ENCODE peak calls at places on chromosome 16, in ten cellular contexts. G, E, F, O, J, U, I, A, Z and S are unnamed samples.

GRCh38 chr16:85554791-85555548 is 58.2 kb upstream of the GSE1 start:
- DNase-seq in U (peak), A (peak), O (peak), I (peak), J (peak), G (peak), Z (peak), F (no peak), E (peak), S (peak)

GRCh38 chr16:57507414-57508083 is 21.3 kb upstream of the DOK4 start:
- DNase-seq in F (no peak), G (peak), J (no peak), U (no peak), O (no peak), I (no peak), A (no peak), E (no peak), Z (no peak), S (no peak)

GRCh38 chr16:2897110-2897509 is 14.1 kb downstream of the FLYWCH2 start:
- DNase-seq in Z (no peak), F (no peak), O (no peak), U (no peak), E (no peak), A (no peak), J (no peak), I (no peak), G (no peak), S (no peak)

GRCh38 chr16:68548947-68549346 is 9.9 kb downstream of the ZFP90 start:
- DNase-seq in E (no peak), F (peak), I (no peak), A (no peak), J (peak), G (no peak), U (no peak), O (no peak), Z (no peak), S (no peak)

GRCh38 chr16:53043986-53044571 is 8.6 kb downstream of the CHD9NB start:
- DNase-seq in I (no peak), A (no peak), F (no peak), G (no peak), Z (no peak), U (no peak), E (no peak), O (peak), J (no peak), S (peak)

GRCh38 chr16:66746682-66747081 is 4.7 kb downstream of the DYNC1LI2 start:
- DNase-seq in O (no peak), G (no peak), I (peak), Z (peak), A (no peak), U (no peak), J (no peak), F (peak), E (no peak), S (no peak)

GRCh38 chr16:14338236-14338635 is 267.1 kb downstream of the MRTFB start:
- DNase-seq in J (no peak), A (no peak), Z (no peak), I (no peak), F (no peak), O (no peak), U (no peak), G (no peak), E (no peak), S (no peak)

GRCh38 chr16:66516172-66516807 is 33.6 kb downstream of the TK2 start:
- DNase-seq in G (no peak), J (no peak), E (no peak), U (peak), O (no peak), I (no peak), F (no peak), Z (peak), A (no peak), S (no peak)

GRCh38 chr16:85211247-85211910 is 99.1 kb upstream of the CIBAR2 start:
- DNase-seq in J (no peak), E (no peak), U (no peak), F (no peak), O (peak), G (no peak), Z (no peak), A (peak), I (peak), S (peak)

GRCh38 chr16:83929811-83930555 is 23.1 kb upstream of the OSGIN1 start:
- DNase-seq in J (no peak), A (no peak), G (no peak), U (no peak), F (no peak), O (peak), E (no peak), I (no peak), Z (no peak), S (peak)

GRCh38 chr16:87541004-87541881 is 48.4 kb upstream of the ZCCHC14 start:
- DNase-seq in A (no peak), O (no peak), F (no peak), Z (no peak), E (no peak), J (no peak), U (no peak), I (peak), G (peak), S (peak)

GRCh38 chr16:8370374-8371015 is 219.8 kb downstream of the TMEM114 start:
- DNase-seq in Z (no peak), U (no peak), F (no peak), A (peak), E (no peak), I (no peak), G (no peak), O (no peak), J (no peak), S (no peak)

GRCh38 chr16:4776141-4776705 is 9.3 kb upstream of the ZNF500 start:
- DNase-seq in J (no peak), G (no peak), O (no peak), I (no peak), Z (no peak), U (no peak), A (no peak), E (no peak), F (no peak), S (no peak)

GRCh38 chr16:2039286-2040030 is 8.2 kb downstream of the NTHL1 start:
- DNase-seq in G (no peak), U (peak), E (no peak), A (peak), Z (no peak), O (peak), F (no peak), J (no peak), I (peak), S (peak)

GRCh38 chr16:56551796-56552738 is 12.8 kb upstream of the MT4 start:
- DNase-seq in E (no peak), U (peak), G (no peak), I (no peak), A (no peak), O (no peak), J (no peak), Z (peak), F (no peak), S (no peak)

GRCh38 chr16:88358033-88358481 is 24.7 kb upstream of the ZNF469 start:
- DNase-seq in O (peak), J (no peak), Z (no peak), F (no peak), U (no peak), I (no peak), A (no peak), E (no peak), G (no peak), S (no peak)

GRCh38 chr16:85231959-85232358 is 119.7 kb upstream of the CIBAR2 start:
- DNase-seq in A (no peak), O (no peak), U (no peak), J (no peak), F (no peak), I (peak), E (no peak), Z (no peak), G (no peak), S (no peak)

GRCh38 chr16:74667215-74667765 is 613 bp upstream of the RFWD3 start:
- DNase-seq in I (peak), F (no peak), O (peak), E (peak), A (peak), Z (peak), U (no peak), J (peak), G (no peak), S (peak)

GRCh38 chr16:51522902-51523301 is 371.8 kb upstream of the SALL1 start:
- DNase-seq in A (no peak), I (no peak), U (no peak), F (no peak), E (no peak), J (no peak), G (no peak), O (no peak), Z (no peak), S (no peak)

GRCh38 chr16:69831212-69832123 is 69.3 kb downstream of the WWP2 start:
- DNase-seq in Z (no peak), E (no peak), G (no peak), F (no peak), A (no peak), J (no peak), I (peak), U (no peak), O (no peak), S (no peak)

GRCh38 chr16:17252064-17252463 is 218.7 kb downstream of the XYLT1 start:
- DNase-seq in F (no peak), G (no peak), J (no peak), U (no peak), O (no peak), Z (peak), E (no peak), A (no peak), I (no peak), S (no peak)

GRCh38 chr16:11383481-11384183 is 38.4 kb downstream of the RMI2 start:
- DNase-seq in I (no peak), J (no peak), E (no peak), G (no peak), F (no peak), Z (no peak), U (no peak), O (no peak), A (no peak), S (no peak)

GRCh38 chr16:84774810-84775209 is 45.0 kb upstream of the CRISPLD2 start:
- DNase-seq in A (peak), I (peak), F (no peak), O (no peak), J (no peak), E (no peak), U (no peak), Z (peak), G (no peak), S (no peak)

GRCh38 chr16:82050506-82050905 is 15.5 kb downstream of the HSD17B2 start:
- DNase-seq in E (no peak), O (no peak), F (no peak), J (no peak), G (no peak), A (no peak), U (no peak), I (no peak), Z (no peak), S (no peak)

GRCh38 chr16:19808061-19808621 is 76.5 kb downstream of the GPRC5B start:
- DNase-seq in A (no peak), J (no peak), I (no peak), G (no peak), E (no peak), F (no peak), O (no peak), U (no peak), Z (peak), S (peak)

GRCh38 chr16:75131081-75131480 is 14.5 kb upstream of the LDHD start:
- DNase-seq in J (no peak), F (no peak), U (no peak), A (no peak), I (no peak), Z (no peak), E (no peak), O (no peak), G (no peak), S (no peak)

GRCh38 chr16:72819345-72819744 is 228.6 kb downstream of the ZFHX3 start:
- DNase-seq in J (no peak), Z (no peak), G (no peak), U (no peak), E (no peak), A (peak), F (no peak), I (peak), O (no peak), S (no peak)

GRCh38 chr16:81686391-81687182 is 92.5 kb upstream of the PLCG2 start:
- DNase-seq in J (no peak), Z (no peak), F (no peak), U (no peak), G (no peak), A (no peak), E (peak), I (no peak), O (peak), S (peak)

GRCh38 chr16:48574148-48574547 is 35.8 kb downstream of the N4BP1 start:
- DNase-seq in A (no peak), I (no peak), J (no peak), U (no peak), O (no peak), G (no peak), Z (no peak), F (no peak), E (no peak), S (no peak)

GRCh38 chr16:75541236-75541635 is 5.3 kb upstream of the CHST5 start:
- DNase-seq in A (no peak), J (no peak), O (no peak), I (no peak), Z (no peak), E (no peak), G (peak), F (no peak), U (no peak), S (no peak)

GRCh38 chr16:49602201-49603041 is 228.8 kb downstream of the C16orf78 start:
- DNase-seq in G (no peak), O (no peak), E (no peak), F (no peak), I (no peak), A (no peak), Z (no peak), U (peak), J (no peak), S (no peak)

GRCh38 chr16:86935323-86935669 is 356.9 kb downstream of the FOXL1 start:
- DNase-seq in F (no peak), I (no peak), E (no peak), J (no peak), Z (no peak), A (no peak), G (no peak), O (no peak), U (no peak), S (no peak)

GRCh38 chr16:15545544-15545943 is 97.4 kb downstream of the MARF1 start:
- DNase-seq in G (no peak), I (no peak), U (no peak), J (no peak), F (no peak), Z (peak), E (no peak), A (no peak), O (no peak), S (no peak)

GRCh38 chr16:90018297-90019200 is 707 bp downstream of the DBNDD1 start:
- DNase-seq in E (peak), J (no peak), Z (no peak), A (peak), I (no peak), U (no peak), O (no peak), G (no peak), F (no peak), S (no peak)

GRCh38 chr16:5838725-5839124 is 741.1 kb upstream of the EEF2KMT start:
- DNase-seq in U (no peak), G (no peak), J (no peak), O (no peak), F (no peak), E (no peak), A (no peak), I (no peak), Z (no peak), S (no peak)

GRCh38 chr16:66045626-66046025 is 320.9 kb upstream of the CDH5 start:
- DNase-seq in J (no peak), O (no peak), F (no peak), I (peak), G (no peak), A (no peak), U (no peak), Z (no peak), E (no peak), S (no peak)

GRCh38 chr16:75424096-75424762 is 9.1 kb downstream of the CFDP1 start:
- DNase-seq in I (no peak), E (no peak), Z (peak), F (no peak), A (no peak), J (no peak), G (no peak), O (no peak), U (no peak), S (no peak)